ENCODE peak calls at places on chromosomes 3 and 15, in five cellular contexts. A, R, P, H and U are unnamed samples. For H3K4me1, the result is how much of the 10 kb centered on the place peaks cover.

GRCh38 chr3:79871656-79872055 is 103.9 kb upstream of the ROBO1 start:
- DNase-seq in A (no peak), H (no peak), P (no peak), R (no peak), U (no peak)

GRCh38 chr15:67411491-67411890 is 109.4 kb upstream of the C15orf61 start:
- DNase-seq in R (no peak), A (no peak), H (no peak), P (no peak), U (no peak)

GRCh38 chr3:57434041-57434440 is 110.1 kb downstream of the DNAH12 start:
- DNase-seq in H (peak), P (no peak), R (no peak), A (peak), U (no peak)

GRCh38 chr3:59286791-59287531 is 237.1 kb upstream of the CFAP20DC start:
- DNase-seq in R (peak), H (no peak), A (no peak), P (no peak), U (peak)

GRCh38 chr3:3739345-3740060 is 59.7 kb upstream of the LRRN1 start:
- DNase-seq in H (no peak), P (no peak), R (no peak), A (no peak), U (no peak)

GRCh38 chr3:97872209-97873042 is 50.6 kb downstream of the CRYBG3 start:
- DNase-seq in H (no peak), R (no peak), P (no peak), A (no peak), U (no peak)

GRCh38 chr3:94162700-94163099 is 99.8 kb downstream of the NSUN3 start:
- DNase-seq in P (no peak), R (no peak), A (peak), H (peak), U (no peak)

GRCh38 chr3:5136619-5137429 is 14.7 kb downstream of the ARL8B start:
- DNase-seq in R (no peak), P (no peak), A (peak), H (peak), U (no peak)

GRCh38 chr3:38455639-38456430 is 2.1 kb downstream of the ACVR2B start:
- DNase-seq in A (no peak), H (no peak), R (peak), P (peak), U (no peak)

GRCh38 chr3:183502782-183503181 is 52.7 kb downstream of the KLHL6 start:
- DNase-seq in R (peak), A (no peak), P (peak), H (peak), U (no peak)

GRCh38 chr15:89436560-89437311 is 59.6 kb downstream of the RHCG start:
- DNase-seq in R (no peak), H (peak), P (no peak), A (peak), U (no peak)

GRCh38 chr3:15556512-15556911 is 35.0 kb upstream of the COLQ start:
- DNase-seq in H (no peak), P (no peak), A (no peak), R (no peak), U (no peak)

GRCh38 chr3:190676477-190676876 is 162.6 kb downstream of the IL1RAP start:
- DNase-seq in P (no peak), H (no peak), R (no peak), A (no peak), U (no peak)

GRCh38 chr15:61383421-61383820 is 154.3 kb upstream of the RORA start:
- DNase-seq in H (no peak), R (no peak), A (no peak), P (no peak), U (no peak)

GRCh38 chr3:14460342-14461005 is 58.1 kb downstream of the SLC6A6 start:
- DNase-seq in R (peak), A (no peak), H (peak), P (peak), U (peak)

GRCh38 chr3:106809633-106810460 is 567.4 kb upstream of the CCDC54 start:
- DNase-seq in H (no peak), P (no peak), R (peak), A (no peak), U (no peak)

GRCh38 chr15:85623648-85624047 is 171.1 kb downstream of the KLHL25 start:
- DNase-seq in R (no peak), A (no peak), P (no peak), H (no peak), U (no peak)

GRCh38 chr3:126191246-126191645 is 10.9 kb upstream of the ALDH1L1 start:
- DNase-seq in A (no peak), H (no peak), P (no peak), R (no peak), U (no peak)

GRCh38 chr3:126186271-126186670 is 5.9 kb upstream of the ALDH1L1 start:
- DNase-seq in R (no peak), P (no peak), A (no peak), H (no peak), U (no peak)

GRCh38 chr3:126184465-126185000 is 4.1 kb upstream of the ALDH1L1 start:
- DNase-seq in H (peak), P (no peak), A (peak), R (peak), U (no peak)

GRCh38 chr3:126186749-126187148 is 6.4 kb upstream of the ALDH1L1 start:
- DNase-seq in A (no peak), R (no peak), H (no peak), P (no peak), U (no peak)

GRCh38 chr3:126187920-126188319 is 7.5 kb upstream of the ALDH1L1 start:
- DNase-seq in R (no peak), A (peak), P (no peak), H (no peak), U (no peak)
- H3K4me3 ChIP-seq in R (no peak), A (no peak), P (no peak), H (no peak), U (no peak)

GRCh38 chr3:18410205-18410604 is 14.9 kb downstream of the SATB1 start:
- DNase-seq in H (no peak), A (no peak), R (no peak), P (no peak), U (no peak)

GRCh38 chr3:18405141-18405540 is 20.0 kb downstream of the SATB1 start:
- DNase-seq in A (no peak), H (no peak), P (no peak), R (no peak), U (no peak)

GRCh38 chr3:18411541-18411940 is 13.6 kb downstream of the SATB1 start:
- DNase-seq in A (no peak), P (no peak), R (no peak), H (no peak), U (no peak)

GRCh38 chr3:18412684-18413083 is 12.5 kb downstream of the SATB1 start:
- DNase-seq in H (no peak), R (no peak), P (no peak), A (no peak), U (no peak)

GRCh38 chr3:18409266-18409665 is 15.9 kb downstream of the SATB1 start:
- DNase-seq in A (no peak), R (no peak), P (no peak), H (no peak), U (no peak)
- H3K4me1 ChIP-seq in A (under half), R (under half), P (under half), H (under half), U (under half)

GRCh38 chr3:129446926-129447325 is 6.9 kb downstream of the IFT122 start:
- DNase-seq in R (no peak), P (no peak), A (no peak), H (no peak), U (no peak)

GRCh38 chr3:129445472-129445871 is 5.4 kb downstream of the IFT122 start:
- DNase-seq in A (no peak), R (no peak), P (no peak), H (no peak), U (no peak)

GRCh38 chr3:129449279-129450115 is 9.5 kb downstream of the IFT122 start:
- DNase-seq in A (no peak), R (no peak), P (no peak), H (no peak), U (no peak)

GRCh38 chr3:129453732-129454131 is 13.7 kb downstream of the IFT122 start:
- DNase-seq in P (no peak), R (no peak), A (no peak), H (no peak), U (no peak)

GRCh38 chr3:129448187-129448895 is 8.3 kb downstream of the IFT122 start:
- DNase-seq in R (no peak), A (no peak), P (no peak), H (no peak), U (no peak)
- TF ChIP-seq POLR2A in R (no peak), A (no peak), P (no peak), H (no peak), U (no peak)

GRCh38 chr15:74616020-74616939 is 644 bp downstream of the CLK3 start:
- DNase-seq in R (peak), H (no peak), P (peak), A (peak), U (peak)

GRCh38 chr15:74614744-74615312 is 808 bp upstream of the CLK3 start:
- DNase-seq in P (peak), A (no peak), R (peak), H (peak), U (peak)

GRCh38 chr15:74615313-74616019 is at the start of gene CLK3:
- DNase-seq in H (peak), A (peak), R (peak), P (peak), U (peak)

GRCh38 chr15:74618841-74619596 is 3.4 kb downstream of the CLK3 start:
- DNase-seq in H (no peak), R (peak), A (peak), P (no peak), U (no peak)

GRCh38 chr15:74616996-74617395 is 1.4 kb downstream of the CLK3 start:
- DNase-seq in A (no peak), P (no peak), H (no peak), R (no peak), U (no peak)
- H3K4me3 ChIP-seq in A (peak), P (peak), H (peak), R (no peak), U (peak)

GRCh38 chr15:47409601-47410000 is 307.7 kb upstream of the SEMA6D start:
- DNase-seq in P (no peak), A (no peak), H (no peak), R (peak), U (no peak)
- H3K4me1 ChIP-seq in P (under half), A (under half), H (under half), R (under half), U (under half)

DNA sequence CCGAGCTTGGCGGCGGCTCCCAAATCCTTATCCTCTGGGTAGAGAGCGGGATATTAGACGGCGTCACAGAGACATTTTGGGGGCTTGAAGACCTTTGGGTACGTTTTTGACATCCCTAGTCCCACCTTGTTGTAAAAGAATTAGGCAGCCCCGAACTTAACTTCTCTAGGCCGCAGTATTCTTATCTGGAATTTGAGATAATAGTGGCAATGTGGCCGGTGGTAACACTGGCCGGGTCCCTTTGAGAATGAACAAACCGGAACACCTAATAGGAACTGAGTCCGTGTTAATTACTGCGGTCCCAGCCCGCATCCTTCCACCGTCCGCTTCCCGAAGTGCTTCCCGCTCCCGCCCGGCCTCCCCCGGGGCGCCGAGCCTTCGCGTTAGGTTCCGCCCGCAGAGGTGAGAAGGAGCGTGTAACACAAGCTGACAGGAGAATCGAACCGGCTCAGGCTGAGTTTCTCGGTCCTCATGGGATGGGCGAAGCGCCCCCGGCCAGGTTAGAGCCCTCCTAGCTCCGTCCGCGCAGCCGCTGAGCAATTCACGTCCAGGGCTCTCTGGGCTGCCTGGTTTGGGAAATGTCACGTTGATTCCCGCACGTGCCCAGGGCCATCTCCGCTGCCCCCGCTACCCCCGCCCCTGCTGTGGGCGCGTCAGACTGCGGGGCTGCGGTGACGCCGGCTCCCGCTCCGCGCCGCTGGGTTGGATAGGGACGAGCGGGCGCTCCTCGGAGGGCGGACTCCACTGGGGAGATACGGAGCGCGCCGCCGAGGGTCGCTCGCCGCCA is 826 bp downstream of the CLDN11 start:
- DNase-seq in R (peak), A (no peak), P (no peak), H (no peak), U (peak)
- TF ChIP-seq POLR2A in R (no peak), A (no peak), P (no peak), H (no peak), U (no peak)